ENCODE peak calls at places on chromosomes 7 and 10, in six cellular contexts. K is GM12865, M is IMR-90, Z is BJ, O is fibroblast of pulmonary artery, C is mucosa of descending colon. S is an unnamed sample.

GRCh38 chr10:109343293-109343692 is 580.0 kb downstream of the XPNPEP1 start:
- DNase-seq in K (no peak), M (peak; percentile 87), Z (no peak), O (peak; percentile 1), C (no peak), S (no peak)

GRCh38 chr7:76409537-76409936 is at the start of gene SSC4D:
- DNase-seq in K (no peak), M (no peak), Z (no peak), O (no peak), C (no peak), S (no peak)

GRCh38 chr10:13815766-13816165 is 229.0 kb downstream of the PRPF18 start:
- DNase-seq in K (no peak), M (peak; percentile 82), Z (no peak), O (peak; percentile 67), C (no peak), S (no peak)

GRCh38 chr7:108246227-108246837 is 116.2 kb upstream of the LAMB4 start:
- DNase-seq in K (peak; percentile 27), M (peak; percentile 96), Z (peak; percentile 87), O (peak; percentile 96), C (no peak), S (no peak)

GRCh38 chr10:63521389-63522128 is at the start of gene REEP3:
- DNase-seq in K (peak; percentile 84), M (peak; percentile 75), Z (no peak), O (peak; percentile 74), C (peak; percentile 59), S (peak; percentile 56)

GRCh38 chr10:126646101-126646500 is 24.4 kb downstream of the C10orf90 start:
- DNase-seq in K (no peak), M (peak; percentile 9), Z (no peak), O (peak; percentile 3), C (no peak), S (no peak)

GRCh38 chr7:28686418-28686800 is 271.7 kb downstream of the TRIL start:
- DNase-seq in K (no peak), M (peak; percentile 79), Z (no peak), O (peak; percentile 80), C (peak; percentile 16), S (no peak)

GRCh38 chr10:47026301-47027107 is 115.3 kb downstream of the PTPN20 start:
- DNase-seq in K (no peak), M (no peak), Z (no peak), O (no peak), C (no peak), S (peak; percentile 11)

GRCh38 chr7:151541709-151542499 is 22.2 kb upstream of the RHEB start:
- DNase-seq in K (no peak), M (no peak), Z (no peak), O (no peak), C (no peak), S (no peak)

GRCh38 chr10:74585231-74586087 is 240.9 kb upstream of the KAT6B start:
- DNase-seq in K (peak; percentile 91), M (peak; percentile 0), Z (no peak), O (no peak), C (peak; percentile 21), S (no peak)

GRCh38 chr7:136139392-136139791 is 162.2 kb upstream of the MTPN start:
- DNase-seq in K (no peak), M (no peak), Z (no peak), O (no peak), C (no peak), S (no peak)

GRCh38 chr10:47318706-47319105 is 3.5 kb upstream of the GDF2 start:
- DNase-seq in K (peak; percentile 6), M (no peak), Z (no peak), O (no peak), C (no peak), S (no peak)

GRCh38 chr7:16708980-16709379 is 44.6 kb upstream of the TSPAN13 start:
- DNase-seq in K (no peak), M (peak; percentile 98), Z (peak; percentile 96), O (peak; percentile 86), C (no peak), S (no peak)

GRCh38 chr10:102119417-102120141 is 589 bp downstream of the LDB1 start:
- DNase-seq in K (peak; percentile 74), M (peak; percentile 67), Z (no peak), O (peak; percentile 78), C (peak; percentile 83), S (peak; percentile 85)

GRCh38 chr7:133079296-133079695 is 2.6 kb downstream of the CHCHD3 start:
- DNase-seq in K (no peak), M (no peak), Z (no peak), O (no peak), C (no peak), S (no peak)

GRCh38 chr10:22503315-22504090 is 158.2 kb downstream of the SPAG6 start:
- DNase-seq in K (no peak), M (no peak), Z (no peak), O (no peak), C (no peak), S (no peak)

GRCh38 chr7:2231992-2232765 is 566 bp downstream of the MAD1L1 start:
- DNase-seq in K (no peak), M (no peak), Z (no peak), O (no peak), C (no peak), S (no peak)

GRCh38 chr7:135670179-135670578 is 7.9 kb downstream of the STMP1 start:
- DNase-seq in K (no peak), M (peak; percentile 86), Z (no peak), O (peak; percentile 62), C (no peak), S (no peak)

GRCh38 chr10:34723746-34724145 is 91.3 kb downstream of the PARD3 start:
- DNase-seq in K (peak; percentile 30), M (peak; percentile 78), Z (no peak), O (peak; percentile 82), C (peak; percentile 81), S (no peak)

GRCh38 chr10:25049966-25050365 is 33.6 kb downstream of the THNSL1 start:
- DNase-seq in K (no peak), M (no peak), Z (no peak), O (peak; percentile 16), C (no peak), S (no peak)

GRCh38 chr7:84529480-84530205 is 335.1 kb upstream of the SEMA3A start:
- DNase-seq in K (no peak), M (peak; percentile 83), Z (peak; percentile 60), O (peak; percentile 77), C (no peak), S (no peak)

GRCh38 chr10:47054936-47055335 is 143.7 kb downstream of the PTPN20 start:
- DNase-seq in K (no peak), M (no peak), Z (no peak), O (no peak), C (no peak), S (no peak)

GRCh38 chr10:133537551-133538545 is 10.7 kb downstream of the CYP2E1 start:
- DNase-seq in K (no peak), M (no peak), Z (no peak), O (no peak), C (no peak), S (no peak)

GRCh38 chr7:12685550-12685949 is 1.9 kb upstream of the ARL4A start:
- DNase-seq in K (peak; percentile 35), M (peak; percentile 33), Z (no peak), O (peak; percentile 74), C (peak; percentile 25), S (no peak)

GRCh38 chr10:71548494-71548846 is 151.8 kb downstream of the CDH23 start:
- DNase-seq in K (peak; percentile 39), M (peak; percentile 0), Z (no peak), O (peak; percentile 18), C (no peak), S (no peak)

GRCh38 chr7:154493594-154493993 is 441.4 kb downstream of the DPP6 start:
- DNase-seq in K (no peak), M (no peak), Z (no peak), O (no peak), C (no peak), S (no peak)

GRCh38 chr10:116001266-116001857 is 271.6 kb downstream of the GFRA1 start:
- DNase-seq in K (no peak), M (no peak), Z (no peak), O (no peak), C (no peak), S (no peak)

GRCh38 chr7:84247591-84247990 is 53.0 kb upstream of the SEMA3A start:
- DNase-seq in K (peak; percentile 19), M (peak; percentile 91), Z (no peak), O (peak; percentile 48), C (no peak), S (no peak)

GRCh38 chr10:69223028-69223342 is 2.9 kb downstream of the HKDC1 start:
- DNase-seq in K (no peak), M (no peak), Z (no peak), O (no peak), C (no peak), S (no peak)
- H3K4me3 ChIP-seq in K (no peak overlapping the region), M (no peak overlapping the region), Z (no peak overlapping the region), O (no peak overlapping the region), C (no peak overlapping the region), S (no peak overlapping the region)

DNA sequence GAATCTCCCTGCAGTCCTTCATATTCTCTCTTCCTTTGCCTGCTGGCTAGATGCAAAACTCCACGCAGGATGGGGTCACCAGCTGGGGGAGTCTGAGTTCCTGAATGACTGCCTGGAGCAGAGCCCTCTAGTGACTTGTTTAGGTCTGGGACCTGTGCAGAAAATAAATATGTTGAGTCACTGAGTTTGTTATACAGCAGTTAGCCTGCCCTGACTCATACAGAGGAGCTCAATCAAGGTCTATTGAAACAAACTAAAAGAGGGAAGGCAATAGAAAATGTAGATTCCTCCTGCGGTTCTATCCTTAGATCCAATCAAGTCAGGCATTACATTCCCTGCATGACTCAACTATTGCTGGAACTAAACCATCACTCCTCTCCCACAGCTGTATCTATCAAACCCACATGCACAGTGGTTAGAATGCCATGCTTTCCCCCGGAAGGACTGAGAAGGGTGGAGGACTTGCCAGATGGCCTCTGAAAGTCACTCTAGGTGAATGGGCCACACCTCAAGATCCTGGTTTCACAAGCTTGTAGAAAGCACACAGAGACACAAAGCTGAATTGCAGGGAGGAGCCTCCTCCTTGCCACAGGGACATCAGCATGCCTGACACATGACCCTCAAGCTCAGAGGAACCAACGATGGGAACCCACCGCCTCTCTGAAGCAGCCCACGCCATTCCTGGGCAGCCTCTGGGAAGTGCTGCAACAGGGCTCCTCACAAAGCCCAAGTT is 73.9 kb downstream of the SH3PXD2A start:
- DNase-seq in K (peak; percentile 36), M (peak; percentile 99), Z (peak; percentile 99), O (peak; percentile 68), C (peak; percentile 81), S (no peak)
- TF ChIP-seq CTCF in K (peak; percentile 19), M (peak; percentile 71), Z (peak; percentile 68), O (peak; percentile 36), C (peak; percentile 13), S (no peak)

GRCh38 chr10:96683710-96684109 is 36.6 kb downstream of the PIK3AP1 start:
- DNase-seq in K (no peak), M (peak; percentile 10), Z (no peak), O (no peak), C (no peak), S (no peak)
- H3K4me3 ChIP-seq in K (no peak overlapping the region), M (no peak overlapping the region), Z (no peak overlapping the region), O (no peak overlapping the region), C (no peak overlapping the region), S (no peak overlapping the region)

DNA sequence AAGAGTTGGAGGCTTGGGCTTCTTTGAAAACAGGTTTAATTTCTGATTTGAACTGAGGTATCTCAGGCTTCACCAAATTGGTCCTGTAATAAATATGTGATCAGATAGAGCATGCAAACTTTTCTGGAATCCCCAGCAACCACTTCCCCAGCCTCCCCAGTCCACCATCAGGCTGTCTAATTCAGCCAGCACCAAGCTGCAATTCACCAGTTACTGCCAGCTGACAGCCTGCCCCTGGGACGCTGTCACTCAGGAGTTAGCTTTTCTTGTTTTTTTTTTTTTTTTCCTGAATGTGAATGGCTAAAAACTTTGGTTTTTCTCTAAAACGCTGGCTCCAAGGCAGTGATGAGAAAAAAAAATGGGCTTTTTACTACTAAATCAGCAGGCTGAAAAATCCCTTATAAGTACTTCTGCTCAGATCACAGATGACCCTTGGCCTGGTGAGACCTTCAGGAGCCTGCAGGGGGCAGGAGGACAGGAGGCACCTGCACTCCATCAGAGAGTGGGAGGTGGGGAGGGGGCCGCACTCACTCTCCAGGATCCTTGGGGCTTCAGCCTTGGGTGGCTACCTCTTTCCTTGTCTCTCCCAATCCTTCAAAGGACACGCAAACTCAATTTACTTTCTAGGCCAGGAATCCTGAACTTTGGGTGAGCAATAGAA is 349.4 kb downstream of the GATA3 start:
- DNase-seq in K (peak; percentile 15), M (no peak), Z (no peak), O (no peak), C (no peak), S (no peak)
- TF ChIP-seq CTCF in K (peak; percentile 12), M (no peak), Z (no peak), O (no peak), C (no peak), S (no peak)